ENCODE peak calls at places on chromosomes 4 and X, in five cellular contexts. B is H9, L is IMR-90, Z is fibroblast of lung, R is mesendoderm. S is an unnamed sample. For H3K4me1, the result is how much of the 10 kb centered on the place peaks cover.

GRCh38 chr4:7783560-7783959 is 156.1 kb downstream of the AFAP1 start:
- DNase-seq in B (no peak), L (no peak), Z (no peak), R (no peak), S (no peak)

GRCh38 chr4:132195181-132195580 is 953.9 kb upstream of the PCDH10 start:
- DNase-seq in B (no peak), L (peak), Z (peak), R (no peak), S (no peak)

GRCh38 chrX:115894087-115894486 is 276.5 kb upstream of the AGTR2 start:
- DNase-seq in B (peak), L (peak), Z (peak), R (peak), S (no peak)

GRCh38 chr4:134216436-134216835 is 14.8 kb upstream of the PABPC4L start:
- DNase-seq in B (no peak), L (peak), Z (peak), R (peak), S (no peak)

GRCh38 chrX:46796574-46797191 is 37.8 kb upstream of the SLC9A7 start:
- DNase-seq in B (peak), L (peak), Z (peak), R (peak), S (peak)

GRCh38 chrX:23287191-23287764 is 47.4 kb upstream of the PTCHD1 start:
- DNase-seq in B (no peak), L (no peak), Z (no peak), R (no peak), S (no peak)

GRCh38 chr4:78296261-78296660 is 239.1 kb downstream of the FRAS1 start:
- DNase-seq in B (no peak), L (no peak), Z (no peak), R (peak), S (no peak)

GRCh38 chr4:177297781-177298391 is 11.8 kb upstream of the NEIL3 start:
- DNase-seq in B (no peak), L (no peak), Z (no peak), R (no peak), S (no peak)

GRCh38 chrX:22950278-22951266 is 49.2 kb upstream of the DDX53 start:
- DNase-seq in B (no peak), L (peak), Z (peak), R (no peak), S (no peak)

GRCh38 chrX:30900227-30900626 is 11.2 kb upstream of the TAB3 start:
- DNase-seq in B (no peak), L (no peak), Z (peak), R (no peak), S (no peak)

GRCh38 chr4:154739111-154739510 is 4.7 kb upstream of the LRAT start:
- DNase-seq in B (peak), L (no peak), Z (no peak), R (peak), S (no peak)

GRCh38 chr4:118968006-118968405 is 79.4 kb downstream of the SYNPO2 start:
- DNase-seq in B (peak), L (peak), Z (peak), R (peak), S (no peak)

GRCh38 chr4:159823743-159824142 is 720.9 kb downstream of the RAPGEF2 start:
- DNase-seq in B (no peak), L (no peak), Z (peak), R (peak), S (no peak)

GRCh38 chrX:134948333-134949241 is 42.2 kb upstream of the SMIM10 start:
- DNase-seq in B (no peak), L (peak), Z (peak), R (peak), S (no peak)

GRCh38 chr4:184595430-184595829 is 53.8 kb downstream of the CASP3 start:
- DNase-seq in B (no peak), L (no peak), Z (no peak), R (no peak), S (no peak)

GRCh38 chr4:52643846-52644245 is 15.3 kb downstream of the USP46 start:
- DNase-seq in B (no peak), L (peak), Z (peak), R (no peak), S (no peak)

GRCh38 chr4:84750260-84750955 is 167.5 kb downstream of the CDS1 start:
- DNase-seq in B (no peak), L (peak), Z (peak), R (peak), S (peak)

GRCh38 chr4:29970626-29971025 is 749.5 kb upstream of the PCDH7 start:
- DNase-seq in B (peak), L (no peak), Z (peak), R (peak), S (peak)

GRCh38 chr4:24798036-24798610 is 2.8 kb downstream of the SOD3 start:
- DNase-seq in B (no peak), L (no peak), Z (no peak), R (no peak), S (no peak)

GRCh38 chr4:183602444-183603102 is 56.4 kb downstream of the RWDD4 start:
- DNase-seq in B (no peak), L (peak), Z (peak), R (peak), S (no peak)

GRCh38 chr4:89283226-89283974 is 24.2 kb downstream of the GPRIN3 start:
- DNase-seq in B (no peak), L (no peak), Z (peak), R (peak), S (no peak)

GRCh38 chr4:2082118-2082517 is 23.0 kb downstream of the NAT8L start:
- DNase-seq in B (no peak), L (no peak), Z (no peak), R (no peak), S (no peak)

GRCh38 chr4:20474119-20474518 is 222.4 kb downstream of the SLIT2 start:
- DNase-seq in B (no peak), L (peak), Z (peak), R (peak), S (no peak)

GRCh38 chr4:124941267-124941666 is 228.7 kb upstream of the ANKRD50 start:
- DNase-seq in B (no peak), L (peak), Z (peak), R (no peak), S (no peak)

GRCh38 chr4:52868138-52868537 is 6.0 kb downstream of the RASL11B start:
- DNase-seq in B (peak), L (no peak), Z (no peak), R (peak), S (no peak)

GRCh38 chr4:24857996-24858395 is 54.8 kb downstream of the CCDC149 start:
- DNase-seq in B (no peak), L (peak), Z (peak), R (no peak), S (no peak)

GRCh38 chr4:6908397-6909112 is 1.1 kb upstream of the TBC1D14 start:
- DNase-seq in B (no peak), L (peak), Z (peak), R (no peak), S (no peak)

GRCh38 chr4:54403700-54404453 is 174.8 kb downstream of the PDGFRA start:
- DNase-seq in B (no peak), L (no peak), Z (no peak), R (no peak), S (no peak)

GRCh38 chr4:162015090-162015489 is 148.7 kb downstream of the FSTL5 start:
- DNase-seq in B (no peak), L (peak), Z (peak), R (no peak), S (no peak)

GRCh38 chrX:136162827-136163427 is 15.6 kb downstream of the FHL1 start:
- DNase-seq in B (peak), L (peak), Z (peak), R (peak), S (no peak)

GRCh38 chr4:55947254-55947882 is 1.4 kb upstream of the CEP135 start:
- DNase-seq in B (no peak), L (peak), Z (peak), R (no peak), S (no peak)

GRCh38 chrX:23644744-23645143 is 22.5 kb upstream of the PRDX4 start:
- DNase-seq in B (no peak), L (no peak), Z (no peak), R (no peak), S (no peak)

GRCh38 chr4:74967324-74967723 is 34.4 kb downstream of the PARM1 start:
- DNase-seq in B (no peak), L (no peak), Z (no peak), R (no peak), S (no peak)

GRCh38 chr4:88575222-88575621 is 17.1 kb upstream of the HERC3 start:
- DNase-seq in B (no peak), L (no peak), Z (no peak), R (no peak), S (no peak)

GRCh38 chr4:81499840-81500239 is 28.1 kb upstream of the RASGEF1B start:
- DNase-seq in B (no peak), L (no peak), Z (no peak), R (peak), S (peak)

GRCh38 chr4:77852892-77853495 is 9.6 kb upstream of the MRPL1 start:
- DNase-seq in B (no peak), L (no peak), Z (no peak), R (no peak), S (no peak)

GRCh38 chr4:183299464-183299863 is 20.6 kb downstream of the CLDN22 start:
- DNase-seq in B (no peak), L (no peak), Z (no peak), R (no peak), S (no peak)

GRCh38 chrX:136525738-136526606 is 6.0 kb upstream of the VGLL1 start:
- DNase-seq in B (no peak), L (peak), Z (peak), R (no peak), S (no peak)

GRCh38 chr4:40289366-40290188 is 45.6 kb upstream of the CHRNA9 start:
- DNase-seq in B (no peak), L (peak), Z (peak), R (no peak), S (no peak)

GRCh38 chr4:13476152-13476551 is 8.0 kb downstream of the RAB28 start:
- DNase-seq in B (no peak), L (no peak), Z (no peak), R (no peak), S (no peak)
- H3K4me1 ChIP-seq in B (under half), L (under half), Z (under half), R (under half), S (under half)

GRCh38 chrX:11059923-11060322 is 51.2 kb upstream of the HCCS start:
- DNase-seq in B (no peak), L (peak), Z (peak), R (peak), S (no peak)

GRCh38 chrX:11064851-11065600 is 46.1 kb upstream of the HCCS start:
- DNase-seq in B (no peak), L (peak), Z (peak), R (peak), S (no peak)

GRCh38 chrX:11066812-11067211 is 44.3 kb upstream of the HCCS start:
- DNase-seq in B (no peak), L (no peak), Z (no peak), R (no peak), S (no peak)

DNA sequence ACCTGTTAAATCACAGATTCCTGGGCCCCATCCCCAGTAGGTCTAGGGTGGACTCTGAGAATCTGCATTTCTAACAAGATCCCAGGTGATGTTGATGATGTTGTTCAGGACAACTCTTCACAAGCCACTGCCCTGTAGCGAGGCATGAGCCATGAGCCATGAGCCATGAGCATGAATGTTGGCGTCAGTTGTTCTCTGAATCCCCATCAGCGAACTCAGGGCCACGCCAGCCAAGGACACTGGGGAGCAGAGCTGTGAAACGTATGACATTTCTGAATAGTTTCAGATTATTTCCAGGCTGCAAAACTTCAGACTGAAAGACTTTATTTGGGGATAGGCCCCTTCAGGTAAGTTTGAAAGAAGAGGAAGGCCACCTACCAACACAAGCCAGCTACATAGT is 46.9 kb upstream of the HCCS start:
- DNase-seq in B (no peak), L (no peak), Z (no peak), R (no peak), S (no peak)
- H3K4me2 ChIP-seq in B (no peak), L (no peak), Z (no peak), R (no peak), S (no peak)

DNA sequence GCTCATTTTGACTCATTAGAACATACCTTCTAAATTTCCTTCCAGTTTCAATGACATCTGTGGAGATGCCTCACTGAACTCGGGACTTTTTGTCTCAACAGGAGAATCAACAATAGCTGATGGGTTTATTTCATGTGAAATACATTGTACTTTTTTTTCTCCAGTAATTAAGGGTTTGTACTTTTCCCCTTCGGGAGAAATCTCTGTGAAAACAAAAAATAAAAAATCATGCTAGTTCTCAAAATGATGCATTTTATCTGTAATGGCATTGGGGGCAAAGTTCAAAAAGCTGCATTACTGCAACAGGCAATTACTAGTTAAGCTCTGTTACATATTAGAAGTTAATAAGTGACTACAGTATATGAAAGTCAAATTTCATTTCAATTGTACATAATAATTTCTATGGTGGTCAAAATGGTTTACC is 167.3 kb upstream of the SH3RF1 start:
- DNase-seq in B (no peak), L (no peak), Z (no peak), R (no peak), S (no peak)
- H3K4me1 ChIP-seq in B (under half), L (under half), Z (under half), R (under half), S (under half)

GRCh38 chr4:146333187-146333894 is 119.0 kb downstream of the REELD1 start:
- DNase-seq in B (no peak), L (peak), Z (peak), R (no peak), S (no peak)
- H3K4me2 ChIP-seq in B (no peak), L (peak), Z (peak), R (no peak), S (no peak)

DNA sequence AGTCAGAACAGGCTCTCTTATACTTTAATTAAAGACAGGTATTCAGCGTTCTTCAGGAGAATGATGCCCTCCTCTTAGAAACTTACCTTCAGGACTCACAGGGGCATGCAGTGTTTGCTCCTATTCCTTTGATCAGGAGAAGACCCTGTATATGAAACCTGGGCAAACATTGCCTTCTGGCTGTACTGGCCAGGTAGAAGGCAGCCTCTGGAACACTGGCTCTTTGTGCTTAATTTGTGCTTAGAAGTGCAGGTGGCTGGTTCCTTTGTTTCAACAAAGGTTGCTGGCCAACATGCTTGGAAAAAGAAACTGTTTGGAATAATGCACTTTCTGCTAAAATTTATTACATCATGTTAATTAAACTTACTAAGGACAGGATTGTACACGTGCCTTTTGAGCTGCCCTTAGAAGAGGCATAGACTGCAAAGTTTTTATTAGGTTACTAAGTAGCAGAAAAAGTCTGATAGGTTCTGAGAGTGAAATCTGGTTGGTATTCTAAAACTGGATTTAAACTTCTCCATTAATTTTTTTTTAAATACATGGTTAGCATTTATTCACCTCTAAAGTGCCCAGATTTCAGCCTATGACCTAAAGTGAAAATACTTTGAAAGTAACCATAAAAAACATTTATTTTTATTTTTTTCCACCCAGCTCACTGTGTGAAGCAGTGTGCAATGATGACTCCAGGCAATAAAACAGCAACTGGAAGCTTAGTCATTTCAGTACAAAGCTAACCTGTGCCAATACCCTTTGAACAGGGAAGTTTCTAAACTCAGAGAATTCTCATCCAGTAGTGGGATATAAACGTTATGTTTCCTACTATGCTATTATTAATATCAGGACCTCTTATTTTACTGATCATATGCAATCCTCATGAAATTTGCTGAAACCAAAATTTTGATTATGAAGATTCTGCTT is 11.3 kb downstream of the RASSF6 start:
- DNase-seq in B (no peak), L (peak), Z (no peak), R (no peak), S (no peak)
- H3K4me1 ChIP-seq in B (under half), L (under half), Z (under half), R (under half), S (under half)

GRCh38 chrX:97380200-97380599 is 496.5 kb downstream of the RPA4 start:
- DNase-seq in B (no peak), L (no peak), Z (no peak), R (no peak), S (no peak)
- H3K4me2 ChIP-seq in B (no peak), L (no peak), Z (no peak), R (no peak), S (no peak)

GRCh38 chr4:76699911-76700310 is 198.0 kb downstream of the SOWAHB start:
- DNase-seq in B (no peak), L (no peak), Z (peak), R (no peak), S (no peak)
- H3K4me1 ChIP-seq in B (under half), L (under half), Z (under half), R (under half), S (under half)

DNA sequence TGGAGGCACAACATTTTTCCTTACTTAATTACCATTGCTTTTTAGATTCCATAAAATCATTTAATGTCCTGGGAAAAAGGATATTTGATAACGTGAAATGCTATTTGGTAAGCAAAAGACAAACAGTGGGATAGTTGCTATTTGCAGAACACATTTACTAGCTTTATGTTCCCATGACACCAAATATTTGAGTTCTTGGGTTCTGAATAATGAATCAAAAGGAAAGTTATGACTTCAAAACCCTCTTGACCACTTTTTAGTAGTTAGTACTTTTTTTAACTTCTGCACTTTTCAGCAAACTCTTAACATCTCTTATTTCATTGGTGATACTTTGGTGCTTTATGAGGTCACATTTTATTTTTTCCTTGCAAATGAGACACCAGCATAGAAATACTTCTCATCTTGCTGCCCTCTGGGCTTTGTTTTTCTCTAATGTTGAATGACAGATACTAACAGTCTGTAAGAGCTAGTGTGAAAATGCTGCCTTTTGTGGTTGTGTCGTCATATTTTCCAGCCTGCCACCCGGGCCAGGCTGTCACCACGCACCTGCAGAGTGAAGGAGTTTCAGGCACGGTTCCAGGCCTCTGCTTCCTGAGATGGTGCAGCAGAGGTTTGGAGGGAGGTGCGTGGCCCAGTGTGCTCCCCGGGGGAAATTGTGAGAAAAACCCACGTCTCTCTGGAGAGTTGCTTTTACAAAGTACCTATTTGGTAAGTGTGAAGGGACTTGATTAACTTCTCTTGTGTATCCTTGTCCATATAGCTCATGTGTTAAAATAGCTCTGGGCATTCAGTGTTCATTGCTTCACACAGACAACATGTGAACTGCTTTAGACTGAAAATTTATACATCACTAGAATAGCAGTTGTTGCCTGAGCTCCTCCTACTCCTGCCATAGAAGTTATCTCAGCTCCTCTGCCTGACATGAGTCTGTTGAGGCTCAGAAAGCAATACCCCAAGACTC is 34.7 kb downstream of the MSL3 start:
- DNase-seq in B (no peak), L (no peak), Z (no peak), R (no peak), S (no peak)
- H3K4me2 ChIP-seq in B (no peak), L (no peak), Z (no peak), R (no peak), S (no peak)